ENCODE peak calls at places on chromosomes 11 and 22, in seven cellular contexts. One of them, this sample, is unnamed. For H3K4me1, the result is how much of the 10 kb centered on the place peaks cover.

GRCh38 chr22:36366291-36366708 is 21.5 kb downstream of the MYH9 start:
- DNase-seq in body of pancreas: no peak
- DNase-seq in ovary: no peak
- DNase-seq in stomach: no peak
- DNase-seq in uterus: peak
- DNase-seq in H1: no peak
- DNase-seq in prostate gland: no peak
- DNase-seq in this sample: no peak

GRCh38 chr11:35619754-35620640 is 1.7 kb downstream of the FJX1 start:
- DNase-seq in uterus: no peak
- DNase-seq in ovary: peak
- DNase-seq in H1: peak
- DNase-seq in stomach: no peak
- DNase-seq in body of pancreas: peak
- DNase-seq in prostate gland: no peak
- DNase-seq in this sample: no peak

GRCh38 chr11:113023986-113024385 is 62.8 kb downstream of the NCAM1 start:
- DNase-seq in ovary: no peak
- DNase-seq in H1: no peak
- DNase-seq in prostate gland: no peak
- DNase-seq in uterus: no peak
- DNase-seq in body of pancreas: no peak
- DNase-seq in stomach: no peak
- DNase-seq in this sample: no peak

GRCh38 chr11:28343304-28344233 is 235.4 kb downstream of the METTL15 start:
- DNase-seq in stomach: peak
- DNase-seq in body of pancreas: no peak
- DNase-seq in H1: no peak
- DNase-seq in prostate gland: no peak
- DNase-seq in uterus: no peak
- DNase-seq in ovary: no peak
- DNase-seq in this sample: no peak

GRCh38 chr11:45216901-45217300 is 69.2 kb downstream of the SYT13 start:
- DNase-seq in ovary: no peak
- DNase-seq in stomach: no peak
- DNase-seq in H1: no peak
- DNase-seq in prostate gland: no peak
- DNase-seq in uterus: no peak
- DNase-seq in body of pancreas: no peak
- DNase-seq in this sample: no peak

GRCh38 chr11:94201004-94201465 is 72.4 kb downstream of the PANX1 start:
- DNase-seq in ovary: no peak
- DNase-seq in prostate gland: no peak
- DNase-seq in H1: no peak
- DNase-seq in stomach: no peak
- DNase-seq in body of pancreas: no peak
- DNase-seq in uterus: no peak
- DNase-seq in this sample: no peak

GRCh38 chr22:17999851-18000250 is 24.5 kb downstream of the MICAL3 start:
- DNase-seq in ovary: no peak
- DNase-seq in body of pancreas: peak
- DNase-seq in stomach: no peak
- DNase-seq in H1: no peak
- DNase-seq in prostate gland: no peak
- DNase-seq in uterus: no peak
- DNase-seq in this sample: no peak

GRCh38 chr22:34036936-34037335 is 116.7 kb upstream of the LARGE1 start:
- DNase-seq in uterus: no peak
- DNase-seq in body of pancreas: no peak
- DNase-seq in H1: no peak
- DNase-seq in prostate gland: no peak
- DNase-seq in stomach: no peak
- DNase-seq in ovary: no peak
- DNase-seq in this sample: no peak

GRCh38 chr11:69918938-69919650 is 99.9 kb upstream of the FGF3 start:
- DNase-seq in H1: peak
- DNase-seq in stomach: peak
- DNase-seq in uterus: peak
- DNase-seq in body of pancreas: peak
- DNase-seq in ovary: peak
- DNase-seq in prostate gland: peak
- DNase-seq in this sample: peak

GRCh38 chr22:28435271-28435825 is 244.3 kb downstream of the TTC28 start:
- DNase-seq in uterus: no peak
- DNase-seq in body of pancreas: peak
- DNase-seq in prostate gland: peak
- DNase-seq in H1: no peak
- DNase-seq in ovary: no peak
- DNase-seq in stomach: peak
- DNase-seq in this sample: no peak

GRCh38 chr22:25475554-25476022 is 88.9 kb upstream of the GRK3 start:
- DNase-seq in uterus: no peak
- DNase-seq in prostate gland: peak
- DNase-seq in ovary: no peak
- DNase-seq in body of pancreas: no peak
- DNase-seq in H1: no peak
- DNase-seq in stomach: no peak
- DNase-seq in this sample: peak

GRCh38 chr11:78030429-78031325 is 7.6 kb upstream of the KCTD14 start:
- DNase-seq in body of pancreas: peak
- DNase-seq in prostate gland: peak
- DNase-seq in stomach: peak
- DNase-seq in uterus: no peak
- DNase-seq in H1: no peak
- DNase-seq in ovary: peak
- DNase-seq in this sample: peak

GRCh38 chr11:46307785-46308341 is 30.4 kb downstream of the CREB3L1 start:
- DNase-seq in prostate gland: no peak
- DNase-seq in H1: no peak
- DNase-seq in uterus: no peak
- DNase-seq in stomach: no peak
- DNase-seq in ovary: no peak
- DNase-seq in body of pancreas: no peak
- DNase-seq in this sample: no peak

GRCh38 chr11:105265859-105266258 is 126.3 kb upstream of the CARD18 start:
- DNase-seq in prostate gland: no peak
- DNase-seq in H1: no peak
- DNase-seq in uterus: no peak
- DNase-seq in stomach: no peak
- DNase-seq in body of pancreas: no peak
- DNase-seq in ovary: no peak
- DNase-seq in this sample: no peak

GRCh38 chr11:65442952-65443351 is 20.4 kb downstream of the NEAT1 start:
- DNase-seq in prostate gland: peak
- DNase-seq in body of pancreas: no peak
- DNase-seq in H1: no peak
- DNase-seq in ovary: no peak
- DNase-seq in uterus: peak
- DNase-seq in stomach: no peak
- DNase-seq in this sample: no peak

GRCh38 chr22:19176175-19176630 is 2.3 kb downstream of the SLC25A1 start:
- DNase-seq in H1: peak
- DNase-seq in prostate gland: no peak
- DNase-seq in stomach: no peak
- DNase-seq in body of pancreas: no peak
- DNase-seq in ovary: no peak
- DNase-seq in uterus: no peak
- DNase-seq in this sample: no peak

GRCh38 chr22:26648011-26648497 is 9.3 kb upstream of the MIAT start:
- DNase-seq in uterus: no peak
- DNase-seq in ovary: no peak
- DNase-seq in stomach: no peak
- DNase-seq in body of pancreas: no peak
- DNase-seq in H1: peak
- DNase-seq in prostate gland: no peak
- DNase-seq in this sample: no peak

GRCh38 chr11:68269414-68270081 is 2.2 kb downstream of the C11orf24 start:
- DNase-seq in prostate gland: no peak
- DNase-seq in body of pancreas: no peak
- DNase-seq in stomach: no peak
- DNase-seq in H1: no peak
- DNase-seq in ovary: no peak
- DNase-seq in uterus: peak
- DNase-seq in this sample: peak

GRCh38 chr11:68271781-68272608 is at the start of gene C11orf24:
- DNase-seq in stomach: peak
- DNase-seq in ovary: peak
- DNase-seq in H1: peak
- DNase-seq in uterus: peak
- DNase-seq in prostate gland: peak
- DNase-seq in body of pancreas: peak
- DNase-seq in this sample: peak

GRCh38 chr11:68267881-68268240 is 3.9 kb downstream of the C11orf24 start:
- DNase-seq in prostate gland: no peak
- DNase-seq in ovary: no peak
- DNase-seq in H1: no peak
- DNase-seq in body of pancreas: no peak
- DNase-seq in uterus: no peak
- DNase-seq in stomach: no peak
- DNase-seq in this sample: no peak

GRCh38 chr11:68271023-68271780 is 571 bp downstream of the C11orf24 start:
- DNase-seq in ovary: no peak
- DNase-seq in prostate gland: no peak
- DNase-seq in uterus: peak
- DNase-seq in body of pancreas: peak
- DNase-seq in H1: peak
- DNase-seq in stomach: peak
- DNase-seq in this sample: peak

DNA sequence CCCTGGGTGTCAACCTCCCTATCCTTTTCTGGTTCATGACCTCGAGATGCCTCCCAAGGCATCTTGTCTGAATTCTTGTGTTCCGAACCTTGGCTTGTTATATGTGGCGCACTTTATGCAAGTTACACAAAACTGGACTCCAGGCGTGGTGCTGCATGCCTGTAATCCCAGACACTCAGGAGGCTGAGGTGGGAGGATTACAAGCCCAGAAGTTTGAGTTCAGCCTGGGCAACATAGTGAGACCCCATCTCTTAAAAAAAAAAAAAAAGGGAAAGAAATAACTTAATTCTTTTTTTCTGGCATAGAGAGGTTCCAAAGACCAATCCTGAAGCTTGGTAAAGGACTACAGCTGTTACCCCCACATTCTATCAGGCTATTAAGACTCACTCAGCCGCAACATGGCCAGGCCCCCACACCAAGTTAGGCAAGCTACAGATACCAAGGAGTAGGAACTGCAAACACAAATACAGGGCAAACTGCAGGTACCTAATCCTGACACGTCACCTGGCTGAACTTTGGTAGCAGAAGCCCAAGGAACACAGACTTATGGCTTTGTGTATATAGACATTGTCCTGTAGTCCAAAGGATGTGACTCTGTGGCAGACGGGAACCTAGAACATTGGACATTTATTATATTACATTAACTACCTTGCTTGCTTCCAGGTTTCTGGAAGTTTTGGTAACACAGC is 1.3 kb downstream of the C11orf24 start:
- DNase-seq in H1: no peak
- DNase-seq in ovary: no peak
- DNase-seq in uterus: no peak
- DNase-seq in prostate gland: no peak
- DNase-seq in stomach: no peak
- DNase-seq in body of pancreas: no peak
- DNase-seq in this sample: no peak
- TF ChIP-seq POLR2A in H1: no peak
- TF ChIP-seq POLR2A in ovary: no peak
- TF ChIP-seq POLR2A in uterus: no peak
- TF ChIP-seq POLR2A in prostate gland: no peak
- TF ChIP-seq POLR2A in stomach: no peak
- TF ChIP-seq POLR2A in body of pancreas: no peak
- TF ChIP-seq POLR2A in this sample: no peak

GRCh38 chr11:2780850-2781412 is 81.1 kb upstream of the KCNQ1OT1 start:
- DNase-seq in body of pancreas: no peak
- DNase-seq in prostate gland: peak
- DNase-seq in H1: peak
- DNase-seq in uterus: no peak
- DNase-seq in stomach: peak
- DNase-seq in ovary: no peak
- DNase-seq in this sample: no peak
- H3K27ac ChIP-seq in body of pancreas: peak
- H3K27ac ChIP-seq in prostate gland: peak
- H3K27ac ChIP-seq in H1: no peak
- H3K27ac ChIP-seq in uterus: peak
- H3K27ac ChIP-seq in stomach: peak
- H3K27ac ChIP-seq in ovary: peak
- H3K27ac ChIP-seq in this sample: peak

DNA sequence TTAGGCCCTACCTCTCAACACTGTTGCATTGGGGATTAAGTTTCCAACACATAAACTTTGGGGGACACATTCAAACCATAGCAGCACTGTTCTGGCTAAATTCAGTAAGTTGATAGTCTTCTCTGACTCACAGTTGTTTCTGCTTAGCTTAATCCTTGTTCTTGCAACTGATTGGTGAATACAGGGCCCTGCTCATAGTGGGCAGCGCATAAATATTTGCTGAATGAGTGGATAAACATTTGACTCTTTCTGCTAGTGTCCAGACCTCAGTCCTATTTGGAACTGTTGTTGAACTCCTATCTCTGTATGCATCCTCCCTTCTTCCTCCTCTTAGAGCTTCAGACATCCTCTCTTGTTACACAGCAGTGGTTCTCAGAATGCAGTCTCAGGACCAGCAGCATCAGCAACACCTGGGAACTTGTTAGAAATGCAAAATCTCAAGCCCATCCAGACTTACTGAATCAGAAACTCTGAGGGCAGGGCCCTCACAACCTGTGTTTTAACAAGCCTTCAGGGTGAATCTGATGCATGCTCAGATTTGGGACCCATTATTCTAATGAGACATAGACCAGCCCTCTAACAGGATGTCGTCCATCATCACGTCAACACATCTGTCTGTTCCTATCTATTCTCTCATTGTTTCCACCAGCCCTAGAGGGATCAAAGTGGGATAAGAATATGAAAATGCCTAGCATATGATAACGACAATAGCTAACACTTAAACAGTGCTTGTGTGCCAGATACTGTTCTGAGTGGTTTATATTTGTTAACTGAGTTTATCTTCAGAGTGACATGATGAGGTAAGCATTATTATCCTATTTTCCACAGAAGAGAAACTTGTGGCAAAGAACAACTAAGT is 22.3 kb downstream of the SPON1 start:
- DNase-seq in uterus: no peak
- DNase-seq in prostate gland: no peak
- DNase-seq in body of pancreas: no peak
- DNase-seq in H1: no peak
- DNase-seq in ovary: no peak
- DNase-seq in stomach: no peak
- DNase-seq in this sample: no peak
- H3K4me1 ChIP-seq in uterus: under half
- H3K4me1 ChIP-seq in prostate gland: under half
- H3K4me1 ChIP-seq in body of pancreas: under half
- H3K4me1 ChIP-seq in H1: under half
- H3K4me1 ChIP-seq in ovary: under half
- H3K4me1 ChIP-seq in stomach: under half
- H3K4me1 ChIP-seq in this sample: under half

GRCh38 chr11:120137611-120138521 is at the start of gene TRIM29:
- DNase-seq in H1: peak
- DNase-seq in uterus: peak
- DNase-seq in ovary: no peak
- DNase-seq in body of pancreas: no peak
- DNase-seq in stomach: peak
- DNase-seq in prostate gland: peak
- DNase-seq in this sample: peak
- TF ChIP-seq POLR2A in H1: no peak
- TF ChIP-seq POLR2A in uterus: no peak
- TF ChIP-seq POLR2A in ovary: no peak
- TF ChIP-seq POLR2A in body of pancreas: no peak
- TF ChIP-seq POLR2A in stomach: no peak
- TF ChIP-seq POLR2A in prostate gland: peak
- TF ChIP-seq POLR2A in this sample: no peak